ENCODE peak calls at places on chromosomes 16 and 17, in ten cellular contexts. Y, W, O, V, K, R, U, H, L and D are unnamed samples. For H3K36me3, the result is how much of the 10 kb centered on the place peaks cover.

GRCh38 chr17:21351366-21352065 is 24.6 kb upstream of the KCNJ12 start:
- DNase-seq in Y (no peak), W (no peak), O (peak), V (no peak), K (peak), R (no peak), U (no peak), H (no peak), L (no peak), D (no peak)

GRCh38 chr17:57294075-57294474 is 37.8 kb downstream of the MSI2 start:
- DNase-seq in Y (no peak), W (no peak), O (no peak), V (peak), K (no peak), R (no peak), U (no peak), H (no peak), L (no peak), D (no peak)

GRCh38 chr17:31627960-31628359 is 231.1 kb downstream of the COPRS start:
- DNase-seq in Y (no peak), W (no peak), O (no peak), V (peak), K (no peak), R (peak), U (peak), H (no peak), L (peak), D (no peak)

GRCh38 chr17:19461139-19461538 is 50.1 kb downstream of the RNF112 start:
- DNase-seq in Y (no peak), W (no peak), O (no peak), V (no peak), K (no peak), R (no peak), U (no peak), H (peak), L (no peak), D (no peak)

GRCh38 chr17:47906443-47906842 is 10.4 kb downstream of the SP2 start:
- DNase-seq in Y (no peak), W (no peak), O (no peak), V (no peak), K (no peak), R (no peak), U (no peak), H (no peak), L (no peak), D (no peak)

GRCh38 chr17:9401434-9401833 is 174.2 kb downstream of the STX8 start:
- DNase-seq in Y (peak), W (no peak), O (no peak), V (peak), K (no peak), R (peak), U (no peak), H (peak), L (peak), D (peak)

GRCh38 chr16:55552621-55553020 is 13.9 kb upstream of the CAPNS2 start:
- DNase-seq in Y (no peak), W (no peak), O (no peak), V (peak), K (no peak), R (peak), U (peak), H (no peak), L (peak), D (peak)

GRCh38 chr17:65593870-65594584 is 32.6 kb upstream of the AXIN2 start:
- DNase-seq in Y (no peak), W (peak), O (no peak), V (no peak), K (no peak), R (peak), U (peak), H (peak), L (no peak), D (no peak)

GRCh38 chr16:56681939-56682702 is at the start of gene MT1X:
- DNase-seq in Y (peak), W (peak), O (peak), V (peak), K (peak), R (peak), U (peak), H (peak), L (peak), D (no peak)

GRCh38 chr16:84111481-84111880 is 5.3 kb downstream of the MBTPS1 start:
- DNase-seq in Y (no peak), W (no peak), O (no peak), V (no peak), K (no peak), R (no peak), U (no peak), H (no peak), L (no peak), D (no peak)

GRCh38 chr17:47982091-47982617 is 11.2 kb downstream of the CDK5RAP3 start:
- DNase-seq in Y (no peak), W (no peak), O (no peak), V (no peak), K (no peak), R (no peak), U (no peak), H (no peak), L (no peak), D (no peak)

GRCh38 chr17:72632026-72632684 is 460.3 kb downstream of the SLC39A11 start:
- DNase-seq in Y (no peak), W (no peak), O (peak), V (no peak), K (no peak), R (no peak), U (no peak), H (no peak), L (no peak), D (no peak)

DNA sequence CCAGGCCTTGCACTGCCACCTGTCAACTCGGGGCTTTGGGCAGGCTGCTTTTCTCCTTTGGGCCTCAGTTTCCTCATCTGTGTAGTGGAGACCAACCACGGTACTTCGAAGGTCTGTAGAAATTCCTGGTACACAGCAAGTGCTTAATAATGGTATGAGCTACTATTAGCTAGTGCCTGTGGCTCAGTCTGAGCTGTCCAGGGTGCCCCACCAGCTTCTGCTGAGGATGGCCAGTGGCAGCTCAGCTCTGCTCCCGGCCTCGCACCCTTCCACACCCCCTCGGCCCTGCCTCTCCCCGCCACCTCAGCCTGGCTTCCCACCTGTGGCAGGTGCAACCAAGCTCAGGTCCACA is 26.2 kb upstream of the PLCG2 start:
- DNase-seq in Y (no peak), W (no peak), O (no peak), V (no peak), K (no peak), R (no peak), U (no peak), H (no peak), L (no peak), D (no peak)
- H3K4me3 ChIP-seq in Y (no peak), W (no peak), O (no peak), V (no peak), K (no peak), R (no peak), U (no peak), H (no peak), L (no peak), D (no peak)

GRCh38 chr16:81366316-81366932 is 51.7 kb downstream of the GAN start:
- DNase-seq in Y (peak), W (peak), O (no peak), V (no peak), K (no peak), R (peak), U (peak), H (peak), L (peak), D (no peak)

GRCh38 chr16:81365731-81366130 is 51.0 kb downstream of the GAN start:
- DNase-seq in Y (no peak), W (no peak), O (no peak), V (no peak), K (no peak), R (no peak), U (no peak), H (no peak), L (no peak), D (no peak)

GRCh38 chr16:81369888-81370504 is 55.2 kb downstream of the GAN start:
- DNase-seq in Y (no peak), W (no peak), O (no peak), V (no peak), K (no peak), R (no peak), U (no peak), H (no peak), L (no peak), D (no peak)

GRCh38 chr16:81371106-81371505 is 56.3 kb downstream of the GAN start:
- DNase-seq in Y (no peak), W (no peak), O (no peak), V (no peak), K (no peak), R (peak), U (no peak), H (no peak), L (peak), D (no peak)

GRCh38 chr16:81367821-81368220 is 53.1 kb downstream of the GAN start:
- DNase-seq in Y (no peak), W (no peak), O (no peak), V (no peak), K (no peak), R (no peak), U (no peak), H (no peak), L (no peak), D (no peak)
- H3K36me3 ChIP-seq in Y (half or more), W (half or more), O (half or more), V (under half), K (half or more), R (under half), U (under half), H (under half), L (under half), D (under half)

GRCh38 chr17:59331929-59332889 is 754 bp downstream of the YPEL2 start:
- DNase-seq in Y (peak), W (peak), O (peak), V (no peak), K (peak), R (peak), U (no peak), H (peak), L (peak), D (no peak)

GRCh38 chr17:59328534-59329095 is 2.8 kb upstream of the YPEL2 start:
- DNase-seq in Y (no peak), W (no peak), O (no peak), V (no peak), K (no peak), R (no peak), U (no peak), H (no peak), L (no peak), D (no peak)

GRCh38 chr17:59331129-59331928 is at the start of gene YPEL2:
- DNase-seq in Y (peak), W (peak), O (peak), V (peak), K (peak), R (peak), U (peak), H (peak), L (peak), D (peak)

GRCh38 chr17:59329558-59330313 is 1.7 kb upstream of the YPEL2 start:
- DNase-seq in Y (peak), W (peak), O (peak), V (peak), K (peak), R (peak), U (peak), H (peak), L (peak), D (no peak)

DNA sequence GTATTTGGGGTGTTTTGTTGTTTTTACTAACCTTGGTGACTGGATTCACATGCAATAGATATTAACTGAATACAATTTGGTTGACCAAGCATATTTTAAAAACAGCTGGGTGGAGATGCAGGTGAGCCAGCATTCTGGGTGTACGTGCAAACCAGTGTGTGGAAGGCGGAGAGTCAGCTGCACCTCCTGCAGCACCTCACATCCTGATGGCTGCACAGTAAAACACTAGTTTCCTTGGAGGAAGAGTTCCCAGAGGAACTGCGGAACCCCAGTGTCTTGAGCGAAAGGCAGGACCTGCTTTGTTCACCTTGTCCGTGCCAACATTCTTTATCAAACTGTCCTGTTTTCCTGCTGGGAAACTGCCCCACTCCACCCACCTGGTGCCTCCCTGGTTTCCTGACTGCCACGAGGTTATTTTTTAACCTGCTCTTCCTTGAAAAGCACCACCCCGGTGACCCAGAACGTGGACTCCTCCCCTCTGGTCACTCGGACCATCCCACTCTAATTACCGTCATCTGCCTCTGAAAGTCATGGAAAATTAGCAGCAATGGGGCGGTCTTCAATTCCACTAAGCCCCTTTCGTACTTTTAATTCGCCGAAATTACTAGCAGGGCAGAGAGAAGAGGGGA is 1.0 kb upstream of the YPEL2 start:
- DNase-seq in Y (peak), W (peak), O (peak), V (peak), K (peak), R (peak), U (no peak), H (peak), L (no peak), D (peak)
- H3K4me3 ChIP-seq in Y (peak), W (peak), O (no peak), V (no peak), K (peak), R (no peak), U (no peak), H (no peak), L (no peak), D (peak)

DNA sequence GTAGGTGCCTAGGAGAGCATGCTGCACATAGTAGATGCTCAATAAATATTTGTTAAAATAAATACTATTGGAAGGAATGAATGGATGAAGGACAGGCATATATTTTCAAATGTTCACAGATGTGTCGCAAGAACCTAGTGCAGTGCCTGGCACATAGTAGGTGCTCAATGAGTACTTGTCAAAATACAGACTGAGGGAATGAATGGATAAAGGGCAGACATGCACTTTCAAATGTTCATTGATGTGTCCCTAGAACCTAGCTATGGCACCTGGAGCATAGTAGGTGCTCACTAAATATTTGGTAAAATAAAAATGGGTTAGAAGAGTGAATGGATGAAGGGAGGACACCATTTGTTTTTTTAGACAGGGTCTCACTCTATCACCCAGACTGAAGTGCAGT is 26.1 kb downstream of the XYLT1 start:
- DNase-seq in Y (no peak), W (no peak), O (no peak), V (no peak), K (no peak), R (no peak), U (no peak), H (no peak), L (no peak), D (no peak)
- H3K36me3 ChIP-seq in Y (under half), W (under half), O (under half), V (under half), K (under half), R (under half), U (under half), H (under half), L (under half), D (under half)

GRCh38 chr17:49819118-49819517 is 28.8 kb downstream of the TAC4 start:
- DNase-seq in Y (no peak), W (no peak), O (no peak), V (no peak), K (no peak), R (no peak), U (no peak), H (no peak), L (no peak), D (no peak)

GRCh38 chr17:49817993-49818392 is 29.5 kb downstream of the KAT7 start:
- DNase-seq in Y (no peak), W (no peak), O (no peak), V (no peak), K (no peak), R (no peak), U (no peak), H (no peak), L (no peak), D (no peak)

GRCh38 chr17:49814781-49815496 is 26.5 kb downstream of the KAT7 start:
- DNase-seq in Y (no peak), W (peak), O (no peak), V (no peak), K (no peak), R (no peak), U (no peak), H (peak), L (no peak), D (no peak)

GRCh38 chr17:49819651-49820050 is 28.2 kb downstream of the TAC4 start:
- DNase-seq in Y (no peak), W (no peak), O (no peak), V (no peak), K (no peak), R (no peak), U (no peak), H (no peak), L (no peak), D (no peak)

DNA sequence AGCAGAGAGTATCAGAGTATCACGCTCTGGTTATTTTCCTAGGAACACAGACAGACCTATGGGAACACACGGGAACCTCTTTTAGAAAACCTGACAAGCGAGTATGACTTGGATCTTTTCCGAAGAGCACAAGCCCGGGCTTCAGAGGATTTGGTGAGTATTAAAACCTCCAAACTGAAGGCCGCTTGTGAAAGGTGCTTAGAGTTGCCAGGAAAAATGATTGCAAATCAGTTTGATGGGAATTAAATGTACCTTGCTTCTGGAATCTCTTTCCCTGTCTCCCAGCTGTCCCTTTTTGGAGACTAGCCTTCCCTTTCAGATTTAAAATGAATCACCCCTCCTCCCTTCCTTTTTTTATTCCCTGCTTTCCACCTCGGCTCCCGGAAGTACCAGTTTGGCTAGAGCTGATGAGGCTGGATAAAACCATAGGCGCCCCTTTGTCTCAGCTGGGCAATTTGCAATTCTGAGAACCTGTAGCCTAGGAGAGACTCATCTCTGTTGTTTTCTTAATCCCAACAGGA is 27.3 kb downstream of the KAT7 start:
- DNase-seq in Y (no peak), W (peak), O (no peak), V (no peak), K (no peak), R (peak), U (no peak), H (peak), L (peak), D (no peak)
- H3K4me3 ChIP-seq in Y (no peak), W (peak), O (no peak), V (no peak), K (no peak), R (no peak), U (no peak), H (peak), L (no peak), D (no peak)

GRCh38 chr16:88917146-88917914 is 50.9 kb upstream of the PABPN1L start:
- DNase-seq in Y (peak), W (no peak), O (no peak), V (no peak), K (no peak), R (no peak), U (no peak), H (peak), L (no peak), D (no peak)
- H3K36me3 ChIP-seq in Y (under half), W (under half), O (under half), V (under half), K (under half), R (under half), U (under half), H (under half), L (under half), D (under half)

DNA sequence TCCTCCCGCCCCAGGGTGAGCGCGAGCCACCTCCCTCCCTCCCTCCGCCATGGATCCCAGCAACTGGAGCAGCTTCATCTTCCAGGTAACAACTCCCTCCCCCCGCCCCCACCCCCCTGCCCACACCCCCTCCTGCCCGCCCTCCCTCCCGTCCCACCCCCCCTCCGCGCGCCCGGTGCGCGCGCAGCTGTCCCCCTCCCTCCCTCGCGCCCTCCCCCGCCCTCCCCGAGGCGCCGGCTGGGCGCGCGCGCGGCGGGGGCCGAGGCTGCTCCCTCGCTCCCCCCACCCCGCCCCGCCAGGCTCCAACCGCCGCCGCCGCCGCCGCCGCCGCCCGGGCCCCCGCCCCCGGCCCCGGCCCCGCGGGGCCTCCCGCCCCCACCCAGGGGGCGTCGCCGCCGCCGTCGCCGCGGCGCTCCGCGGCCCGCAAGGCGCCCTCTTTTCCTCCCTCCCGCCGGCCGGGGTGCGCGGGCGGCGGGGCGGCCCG is at the start of gene MAZ:
- DNase-seq in Y (no peak), W (no peak), O (no peak), V (peak), K (no peak), R (no peak), U (peak), H (no peak), L (no peak), D (no peak)
- H3K4me3 ChIP-seq in Y (peak), W (peak), O (peak), V (peak), K (peak), R (peak), U (peak), H (peak), L (peak), D (peak)